ENCODE peak calls at places on chromosomes 12 and 14, in six cellular contexts. Z is H1, F is HCT116, J is transverse colon, D is GM12878, R is SK-N-SH. S is an unnamed sample. For H3K4me1, the result is how much of the 10 kb centered on the place peaks cover.

GRCh38 chr12:55019784-55020183 is at the start of gene NEUROD4:
- DNase-seq in Z (peak), F (peak), J (no peak), D (no peak), R (no peak), S (no peak)

GRCh38 chr12:75611041-75611440 is 99.6 kb upstream of the KRR1 start:
- DNase-seq in Z (no peak), F (no peak), J (no peak), D (no peak), R (no peak), S (no peak)

GRCh38 chr12:25585021-25585523 is 32.0 kb upstream of the LMNTD1 start:
- DNase-seq in Z (no peak), F (no peak), J (no peak), D (no peak), R (no peak), S (peak)

GRCh38 chr14:53048631-53049030 is 97.8 kb upstream of the FERMT2 start:
- DNase-seq in Z (no peak), F (no peak), J (no peak), D (no peak), R (no peak), S (no peak)

GRCh38 chr12:47133981-47134380 is 54.2 kb upstream of the AMIGO2 start:
- DNase-seq in Z (no peak), F (no peak), J (no peak), D (no peak), R (no peak), S (no peak)

GRCh38 chr12:64665506-64665905 is 55.2 kb downstream of the RASSF3 start:
- DNase-seq in Z (no peak), F (no peak), J (peak), D (peak), R (no peak), S (peak)

GRCh38 chr12:14952295-14952995 is 9.0 kb downstream of the ARHGDIB start:
- DNase-seq in Z (no peak), F (peak), J (peak), D (no peak), R (no peak), S (no peak)

GRCh38 chr12:86727151-86727550 is 471.0 kb upstream of the MGAT4C start:
- DNase-seq in Z (no peak), F (no peak), J (no peak), D (no peak), R (no peak), S (no peak)

GRCh38 chr14:79265366-79265765 is 945.9 kb downstream of the DIO2 start:
- DNase-seq in Z (no peak), F (no peak), J (no peak), D (no peak), R (no peak), S (no peak)

GRCh38 chr14:105489607-105490317 is 1.3 kb upstream of the TEDC1 start:
- DNase-seq in Z (no peak), F (peak), J (peak), D (peak), R (peak), S (peak)

GRCh38 chr14:105490318-105490571 is 801 bp upstream of the TEDC1 start:
- DNase-seq in Z (no peak), F (no peak), J (peak), D (no peak), R (no peak), S (no peak)

GRCh38 chr14:105492051-105492965 is 1.3 kb downstream of the TEDC1 start:
- DNase-seq in Z (no peak), F (no peak), J (no peak), D (no peak), R (no peak), S (peak)

GRCh38 chr14:105490572-105491365 is at the start of gene TEDC1:
- DNase-seq in Z (peak), F (peak), J (peak), D (peak), R (peak), S (peak)

GRCh38 chr14:105491366-105492006 is 440 bp downstream of the TEDC1 start:
- DNase-seq in Z (no peak), F (peak), J (peak), D (peak), R (peak), S (peak)
- TF ChIP-seq POLR2AphosphoS5 in Z (no peak), F (peak), J (no peak), D (no peak), R (no peak), S (no peak)

GRCh38 chr12:53053223-53054111 is 3.6 kb downstream of the TNS2 start:
- DNase-seq in Z (no peak), F (peak), J (peak), D (no peak), R (no peak), S (no peak)

GRCh38 chr12:53050426-53051057 is 677 bp downstream of the TNS2 start:
- DNase-seq in Z (no peak), F (no peak), J (peak), D (no peak), R (no peak), S (no peak)

GRCh38 chr12:53051058-53051880 is 1.4 kb downstream of the TNS2 start:
- DNase-seq in Z (no peak), F (no peak), J (peak), D (no peak), R (no peak), S (no peak)

GRCh38 chr12:53052419-53053222 is 2.8 kb downstream of the TNS2 start:
- DNase-seq in Z (no peak), F (no peak), J (peak), D (no peak), R (no peak), S (peak)

DNA sequence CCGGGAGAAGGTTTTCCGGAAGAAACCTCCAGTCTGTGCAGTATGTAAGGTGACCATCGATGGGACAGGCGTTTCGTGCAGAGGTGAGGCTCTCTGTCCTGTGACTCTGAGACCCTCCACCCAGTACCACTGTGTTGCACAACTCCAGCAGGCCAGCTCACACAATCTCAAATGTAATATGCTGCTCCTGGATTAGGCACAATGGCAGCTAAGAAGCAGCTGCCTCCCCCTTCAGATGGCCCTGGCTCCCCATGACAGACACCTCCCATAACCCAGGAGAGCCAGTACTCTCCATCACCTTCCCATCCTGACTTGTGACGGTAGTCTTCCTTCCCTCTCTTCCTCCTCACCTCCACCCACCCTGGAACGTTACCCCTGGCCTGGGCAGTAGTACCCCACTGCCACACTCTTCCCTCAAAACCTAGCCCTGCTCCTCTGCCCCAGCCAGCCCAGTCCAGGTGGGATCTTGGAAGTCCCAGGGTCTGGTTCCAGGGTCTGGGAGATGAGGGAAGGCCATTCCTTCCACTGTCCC is 2.1 kb downstream of the TNS2 start:
- DNase-seq in Z (no peak), F (no peak), J (no peak), D (no peak), R (no peak), S (no peak)
- H3K4me1 ChIP-seq in Z (under half), F (half or more), J (under half), D (under half), R (under half), S (half or more)

DNA sequence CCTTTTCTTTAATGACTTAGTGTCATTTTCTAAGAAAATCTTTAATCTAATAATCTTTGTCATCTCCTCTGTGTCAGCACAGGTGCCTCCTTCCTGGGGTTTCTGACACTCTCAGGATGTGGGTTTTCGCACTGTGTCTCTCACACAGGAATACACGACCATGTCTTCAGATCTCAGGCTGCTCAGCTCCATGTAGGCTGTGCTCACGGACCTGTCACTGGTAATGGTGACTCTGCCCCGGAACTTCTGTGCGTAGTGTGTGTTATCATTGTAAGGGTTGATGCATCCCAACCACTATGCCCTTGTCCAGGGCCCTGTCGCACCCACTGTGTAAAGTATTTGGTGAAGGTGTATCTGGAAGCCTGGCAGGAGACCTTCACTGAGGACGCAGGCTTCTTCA is 647.8 kb downstream of the TMEM121 start:
- DNase-seq in Z (no peak), F (no peak), J (peak), D (no peak), R (no peak), S (no peak)
- H3K4me3 ChIP-seq in Z (no peak), F (no peak), J (no peak), D (no peak), R (no peak), S (no peak)

DNA sequence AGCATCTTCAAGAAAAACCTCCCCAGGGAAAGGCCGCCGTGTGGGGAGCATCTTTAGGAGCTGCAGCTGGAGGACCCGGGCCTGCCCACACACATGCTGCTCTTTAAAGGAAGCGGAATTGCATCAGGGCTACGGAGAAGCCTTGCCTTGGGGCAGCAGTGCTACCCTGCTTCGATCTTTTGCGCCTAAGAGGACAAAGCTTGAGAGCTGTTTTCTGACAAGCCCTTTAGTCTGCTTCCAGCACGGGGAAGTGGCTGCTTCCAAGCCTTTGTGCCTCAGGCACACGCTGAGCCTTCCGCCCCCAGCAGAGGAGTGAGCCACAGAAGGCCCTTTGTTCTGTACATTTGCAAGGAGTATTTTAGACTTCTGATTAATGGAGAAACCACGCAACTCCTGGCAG is 31.5 kb downstream of the COA8 start:
- DNase-seq in Z (no peak), F (no peak), J (no peak), D (no peak), R (no peak), S (no peak)
- TF ChIP-seq POLR2AphosphoS5 in Z (no peak), F (no peak), J (no peak), D (no peak), R (no peak), S (no peak)

GRCh38 chr12:8446642-8447547 is 8.9 kb upstream of the CLEC6A start:
- DNase-seq in Z (no peak), F (no peak), J (no peak), D (no peak), R (no peak), S (peak)
- H3K4me1 ChIP-seq in Z (under half), F (under half), J (under half), D (under half), R (under half), S (under half)

GRCh38 chr12:48923117-48923516 is 2.2 kb downstream of the FKBP11 start:
- DNase-seq in Z (no peak), F (no peak), J (no peak), D (no peak), R (no peak), S (no peak)

GRCh38 chr12:48917857-48918537 is 7.3 kb downstream of the FKBP11 start:
- DNase-seq in Z (no peak), F (no peak), J (peak), D (no peak), R (no peak), S (peak)
- H3K4me3 ChIP-seq in Z (no peak), F (no peak), J (no peak), D (no peak), R (no peak), S (no peak)

GRCh38 chr12:68497112-68497511 is 113.6 kb upstream of the RAP1B start:
- DNase-seq in Z (no peak), F (no peak), J (no peak), D (peak), R (no peak), S (no peak)

GRCh38 chr12:68497702-68498101 is 113.0 kb upstream of the RAP1B start:
- DNase-seq in Z (no peak), F (peak), J (no peak), D (peak), R (no peak), S (no peak)

GRCh38 chr12:68499616-68500015 is 111.1 kb upstream of the RAP1B start:
- DNase-seq in Z (no peak), F (no peak), J (no peak), D (no peak), R (no peak), S (no peak)

GRCh38 chr12:68498736-68499135 is 112.0 kb upstream of the RAP1B start:
- DNase-seq in Z (no peak), F (no peak), J (no peak), D (no peak), R (no peak), S (no peak)

GRCh38 chr12:68495666-68496065 is 115.0 kb upstream of the RAP1B start:
- DNase-seq in Z (no peak), F (no peak), J (no peak), D (no peak), R (no peak), S (no peak)
- TF ChIP-seq POLR2AphosphoS5 in Z (no peak), F (no peak), J (peak), D (no peak), R (no peak), S (no peak)

GRCh38 chr14:105484069-105484996 is 2.4 kb upstream of the CRIP1 start:
- DNase-seq in Z (no peak), F (no peak), J (no peak), D (no peak), R (no peak), S (no peak)

GRCh38 chr14:105486333-105486973 is at the start of gene CRIP1:
- DNase-seq in Z (no peak), F (no peak), J (no peak), D (no peak), R (no peak), S (no peak)

GRCh38 chr14:105483300-105484068 is 3.2 kb upstream of the CRIP1 start:
- DNase-seq in Z (no peak), F (no peak), J (peak), D (no peak), R (no peak), S (no peak)

GRCh38 chr14:105485720-105486332 is 860 bp upstream of the CRIP1 start:
- DNase-seq in Z (no peak), F (no peak), J (no peak), D (no peak), R (peak), S (no peak)

GRCh38 chr14:105484997-105485393 is 1.7 kb upstream of the CRIP1 start:
- DNase-seq in Z (no peak), F (no peak), J (no peak), D (no peak), R (no peak), S (no peak)
- H3K4me1 ChIP-seq in Z (under half), F (under half), J (under half), D (under half), R (under half), S (half or more)

DNA sequence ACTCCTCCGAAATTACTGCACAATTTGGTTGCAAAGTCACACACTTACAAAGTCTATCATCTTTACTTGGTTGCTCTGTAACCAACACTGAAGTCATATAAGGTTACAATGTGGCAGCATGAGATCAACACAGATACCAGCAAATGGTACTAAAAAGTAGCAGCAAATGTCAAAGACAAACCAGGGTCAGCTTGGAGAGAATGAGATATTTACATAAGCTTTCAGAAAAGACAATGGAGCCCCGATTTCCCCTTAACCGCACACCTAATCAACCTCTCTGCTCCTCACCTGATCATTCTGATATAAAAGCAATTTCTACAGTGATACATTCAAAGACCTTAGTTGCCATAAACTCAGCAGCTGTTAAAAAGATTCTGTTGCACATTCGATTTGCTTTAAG is 76.4 kb upstream of the FOXN3 start:
- DNase-seq in Z (no peak), F (no peak), J (no peak), D (no peak), R (no peak), S (no peak)
- H3K4me3 ChIP-seq in Z (no peak), F (no peak), J (no peak), D (no peak), R (no peak), S (no peak)

GRCh38 chr12:52759695-52760094 is 17.4 kb downstream of the KRT76 start:
- DNase-seq in Z (no peak), F (no peak), J (no peak), D (no peak), R (no peak), S (no peak)
- TF ChIP-seq POLR2AphosphoS5 in Z (no peak), F (no peak), J (no peak), D (no peak), R (no peak), S (no peak)

S was measured in upper lobe of left lung.